ENCODE peak calls at places on chromosomes 7 and 10, in seven cellular contexts. S is fibroblast of lung, V is GM12865, D is fibroblast of the aortic adventitia, X is heart left ventricle, P is Karpas-422, U is hepatocyte. E is an unnamed sample.

GRCh38 chr7:80900583-80901576 is 18.0 kb downstream of the SEMA3C start:
- DNase-seq in S (peak; percentile 84), V (no peak), D (peak; percentile 88), X (no peak), P (no peak), U (no peak), E (peak; percentile 85)

GRCh38 chr7:17474724-17475344 is 176.4 kb downstream of the AHR start:
- DNase-seq in S (no peak), V (no peak), D (no peak), X (no peak), P (peak; percentile 61), U (no peak), E (no peak)

GRCh38 chr10:126939706-126940105 is 34.5 kb downstream of the DOCK1 start:
- DNase-seq in S (no peak), V (no peak), D (no peak), X (no peak), P (no peak), U (no peak), E (no peak)

GRCh38 chr10:124481717-124482116 is 20.1 kb downstream of the LHPP start:
- DNase-seq in S (no peak), V (no peak), D (no peak), X (no peak), P (no peak), U (no peak), E (no peak)

GRCh38 chr7:41220275-41220674 is 482.6 kb downstream of the INHBA start:
- DNase-seq in S (no peak), V (no peak), D (no peak), X (no peak), P (no peak), U (no peak), E (no peak)

GRCh38 chr7:140049339-140050024 is 13.3 kb downstream of the PARP12 start:
- DNase-seq in S (peak; percentile 41), V (no peak), D (peak; percentile 57), X (no peak), P (no peak), U (peak; percentile 58), E (no peak)

GRCh38 chr10:33347227-33347626 is 12.8 kb upstream of the NRP1 start:
- DNase-seq in S (peak; percentile 28), V (no peak), D (peak; percentile 59), X (no peak), P (no peak), U (no peak), E (peak; percentile 61)

GRCh38 chr10:101631821-101632475 is 43.8 kb downstream of the DPCD start:
- DNase-seq in S (no peak), V (no peak), D (no peak), X (no peak), P (no peak), U (no peak), E (no peak)

GRCh38 chr10:7829289-7829834 is 11.1 kb downstream of the TAF3 start:
- DNase-seq in S (no peak), V (no peak), D (no peak), X (no peak), P (no peak), U (no peak), E (no peak)

GRCh38 chr10:36676321-36677169 is 448.9 kb upstream of the ANKRD30A start:
- DNase-seq in S (peak; percentile 82), V (no peak), D (peak; percentile 77), X (no peak), P (peak; percentile 51), U (no peak), E (peak; percentile 57)

GRCh38 chr7:47119408-47119807 is 462.5 kb downstream of the TNS3 start:
- DNase-seq in S (no peak), V (no peak), D (peak; percentile 75), X (no peak), P (no peak), U (no peak), E (no peak)

GRCh38 chr10:133072776-133073390 is 14.8 kb upstream of the ADGRA1 start:
- DNase-seq in S (no peak), V (no peak), D (no peak), X (no peak), P (no peak), U (no peak), E (no peak)

GRCh38 chr7:134741901-134742635 is 37.4 kb upstream of the CALD1 start:
- DNase-seq in S (peak; percentile 99), V (no peak), D (peak; percentile 95), X (peak; percentile 65), P (no peak), U (no peak), E (peak; percentile 83)

GRCh38 chr7:24724451-24725190 is 32.6 kb downstream of the GSDME start:
- DNase-seq in S (no peak), V (no peak), D (no peak), X (no peak), P (no peak), U (no peak), E (no peak)

GRCh38 chr10:106716375-106716774 is 448.1 kb downstream of the SORCS1 start:
- DNase-seq in S (no peak), V (no peak), D (no peak), X (no peak), P (no peak), U (no peak), E (no peak)

DNA sequence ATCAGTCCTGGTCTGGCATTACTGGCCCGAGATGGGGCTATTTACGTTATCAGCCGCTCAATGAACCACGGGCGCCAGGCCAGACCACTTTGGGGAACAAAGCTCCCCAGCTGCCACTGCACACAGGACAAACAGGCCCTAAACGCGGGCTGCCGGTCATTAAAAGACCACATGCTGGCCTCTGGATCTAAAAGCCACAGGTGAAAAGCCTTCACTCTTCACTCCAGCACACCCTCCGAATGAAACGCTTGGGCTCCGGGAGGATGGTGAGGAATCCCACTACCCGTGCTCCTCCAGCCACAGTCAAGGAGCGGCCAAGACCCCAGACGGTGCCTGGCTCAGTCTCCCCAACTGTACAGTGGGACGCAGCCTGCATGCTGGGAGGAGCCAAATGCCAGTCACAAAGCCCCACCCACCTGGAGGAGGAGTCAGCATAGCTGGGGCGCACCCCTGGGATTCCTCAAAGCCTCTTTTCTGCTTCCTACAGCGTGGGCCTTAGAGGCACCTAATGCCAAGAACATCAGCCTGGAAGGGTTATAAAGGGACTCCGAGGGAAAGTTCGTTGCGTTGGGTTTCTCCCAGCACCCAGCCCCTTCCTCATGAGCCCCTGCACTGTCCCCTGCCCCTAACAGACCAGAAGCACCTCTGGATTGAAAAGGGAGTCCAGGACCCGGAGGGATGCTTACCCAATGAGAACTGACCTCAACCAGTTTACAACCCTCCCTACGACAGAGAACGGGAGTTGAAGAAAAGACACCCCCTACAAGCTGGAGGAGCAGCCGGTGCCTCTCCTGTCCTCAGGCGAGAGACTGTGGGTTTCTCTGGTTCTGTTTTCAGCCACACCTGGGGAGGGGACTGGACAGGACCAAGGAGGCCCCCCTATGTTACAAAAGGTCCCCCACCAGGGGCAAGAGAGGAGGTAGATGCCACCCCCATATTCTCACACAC is 4.7 kb downstream of the PDGFA start:
- DNase-seq in S (peak; percentile 60), V (no peak), D (no peak), X (no peak), P (peak; percentile 76), U (no peak), E (peak; percentile 17)
- H3K4me3 ChIP-seq in S (no peak overlapping the region), V (no peak overlapping the region), D (no peak overlapping the region), X (no peak overlapping the region), P (no peak overlapping the region), U (no peak overlapping the region), E (no peak overlapping the region)

GRCh38 chr7:93889261-93889660 is 1.3 kb downstream of the TFPI2 start:
- DNase-seq in S (peak; percentile 79), V (no peak), D (peak; percentile 84), X (no peak), P (no peak), U (no peak), E (peak; percentile 95)

GRCh38 chr7:93894966-93895650 is 4.6 kb upstream of the TFPI2 start:
- DNase-seq in S (peak; percentile 56), V (no peak), D (peak; percentile 70), X (no peak), P (no peak), U (no peak), E (peak; percentile 43)

GRCh38 chr7:93890464-93891068 is at the start of gene TFPI2:
- DNase-seq in S (peak; percentile 85), V (peak; percentile 29), D (peak; percentile 70), X (peak; percentile 59), P (no peak), U (peak; percentile 67), E (peak; percentile 73)

GRCh38 chr7:93894426-93894825 is 3.9 kb upstream of the TFPI2 start:
- DNase-seq in S (peak; percentile 37), V (no peak), D (peak; percentile 20), X (no peak), P (no peak), U (no peak), E (peak; percentile 25)

GRCh38 chr7:93890041-93890463 is 501 bp downstream of the TFPI2 start:
- DNase-seq in S (peak; percentile 74), V (peak; percentile 65), D (peak; percentile 70), X (peak; percentile 51), P (no peak), U (peak; percentile 56), E (peak; percentile 66)
- H3K4me3 ChIP-seq in S (peak overlapping the region; percentile 64), V (peak overlapping the region; percentile 51), D (peak overlapping the region; percentile 75), X (peak overlapping the region; percentile 62), P (no peak overlapping the region), U (peak overlapping the region; percentile 68), E (peak overlapping the region; percentile 79)

GRCh38 chr7:155491812-155492211 is 33.9 kb downstream of the EN2 start:
- DNase-seq in S (no peak), V (no peak), D (no peak), X (no peak), P (no peak), U (no peak), E (no peak)

GRCh38 chr7:155489158-155489840 is 31.4 kb downstream of the EN2 start:
- DNase-seq in S (no peak), V (no peak), D (no peak), X (no peak), P (no peak), U (no peak), E (no peak)

GRCh38 chr7:155490697-155491628 is 33.0 kb downstream of the EN2 start:
- DNase-seq in S (peak; percentile 14), V (peak; percentile 35), D (peak; percentile 22), X (peak; percentile 80), P (peak; percentile 42), U (no peak), E (peak; percentile 16)

GRCh38 chr7:155488483-155489127 is 30.7 kb downstream of the EN2 start:
- DNase-seq in S (no peak), V (no peak), D (no peak), X (no peak), P (no peak), U (no peak), E (no peak)

GRCh38 chr7:155489862-155490696 is 32.1 kb downstream of the EN2 start:
- DNase-seq in S (no peak), V (no peak), D (peak; percentile 13), X (no peak), P (no peak), U (no peak), E (peak; percentile 11)
- H3K4me3 ChIP-seq in S (peak overlapping the region; percentile 25), V (peak overlapping the region; percentile 22), D (peak overlapping the region; percentile 40), X (peak overlapping the region; percentile 33), P (no peak overlapping the region), U (no peak overlapping the region), E (peak overlapping the region; percentile 22)

DNA sequence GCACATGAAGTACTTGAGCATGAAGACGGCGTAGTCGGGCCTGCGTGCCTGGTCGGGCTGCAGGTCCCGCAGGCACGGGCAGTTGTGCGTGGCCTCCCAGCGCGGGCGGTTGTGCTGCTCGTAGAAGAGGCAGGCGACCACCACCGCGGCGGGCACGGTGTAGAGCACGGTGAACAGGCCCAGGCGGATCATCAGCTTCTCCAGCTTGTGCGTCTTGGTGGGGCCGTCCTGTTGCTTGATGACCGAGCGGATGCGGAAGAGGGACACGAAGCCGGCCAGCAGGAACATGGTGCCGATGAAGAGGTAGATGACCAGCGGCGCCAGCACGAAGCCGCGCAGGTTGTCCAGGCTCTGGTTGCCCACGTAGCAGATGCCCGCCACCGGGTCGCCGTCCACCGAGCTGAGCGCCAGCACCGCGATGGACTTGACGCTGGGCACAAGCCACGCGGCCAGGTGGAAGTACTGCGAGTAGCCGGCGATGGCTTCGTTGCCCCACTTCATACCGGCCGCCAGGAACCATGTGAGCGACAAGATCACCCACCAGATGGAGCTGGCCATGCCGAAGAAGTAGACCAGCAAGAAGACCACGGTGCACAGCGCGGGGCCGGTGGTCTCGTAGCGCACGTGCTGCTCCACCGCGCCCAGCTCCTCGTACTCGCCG is 2.3 kb downstream of the FZD8 start:
- DNase-seq in S (peak; percentile 46), V (peak; percentile 18), D (peak; percentile 55), X (no peak), P (no peak), U (peak; percentile 59), E (peak; percentile 44)
- H3K4me3 ChIP-seq in S (peak overlapping the region; percentile 25), V (no peak overlapping the region), D (peak overlapping the region; percentile 80), X (peak overlapping the region; percentile 52), P (no peak overlapping the region), U (peak overlapping the region; percentile 8), E (peak overlapping the region; percentile 16)